ENCODE peak calls at places on chromosomes 13 and 19, in six cellular contexts. M is transverse colon, K is sigmoid colon, Y is spleen, R is stomach, J is HL-60. E is an unnamed sample.

GRCh38 chr13:60583911-60584753 is 187.1 kb downstream of the TDRD3 start:
- DNase-seq in K (no peak), Y (no peak), R (no peak), M (peak), J (peak), E (no peak)

GRCh38 chr19:35279985-35280821 is 2.1 kb upstream of the HAMP start:
- DNase-seq in K (no peak), R (no peak), Y (no peak), J (no peak), M (no peak), E (no peak)

GRCh38 chr19:41958367-41959055 is 610 bp downstream of the RABAC1 start:
- DNase-seq in J (no peak), R (peak), Y (peak), K (peak), M (peak), E (peak)

GRCh38 chr13:91133941-91134772 is 213.3 kb upstream of the MIR17HG start:
- DNase-seq in J (peak), R (peak), M (peak), K (no peak), Y (no peak), E (peak)

GRCh38 chr19:996051-996838 is 4.0 kb upstream of the GRIN3B start:
- DNase-seq in J (no peak), M (peak), Y (peak), K (no peak), R (peak), E (peak)

GRCh38 chr19:4506449-4507149 is 11.7 kb downstream of the PLIN4 start:
- DNase-seq in K (no peak), R (no peak), J (peak), M (no peak), Y (no peak), E (no peak)

GRCh38 chr19:45901912-45902650 is at the start of gene MYPOP:
- DNase-seq in Y (no peak), J (peak), R (no peak), K (no peak), M (no peak), E (peak)

GRCh38 chr13:33110713-33111413 is 94.6 kb downstream of the KL start:
- DNase-seq in M (no peak), R (no peak), Y (no peak), K (no peak), J (no peak), E (no peak)

GRCh38 chr13:42876810-42877550 is 95.6 kb downstream of the FAM216B start:
- DNase-seq in J (no peak), K (no peak), Y (no peak), R (no peak), M (no peak), E (no peak)

GRCh38 chr13:99797716-99798115 is 173.9 kb downstream of the ZIC5 start:
- DNase-seq in J (no peak), R (no peak), K (no peak), M (no peak), Y (no peak), E (no peak)

GRCh38 chr13:111066544-111066943 is 48.6 kb upstream of the ARHGEF7 start:
- DNase-seq in Y (no peak), K (no peak), J (no peak), R (no peak), M (no peak), E (peak)

GRCh38 chr19:52190679-52191293 is 934 bp downstream of the PPP2R1A start:
- DNase-seq in J (no peak), M (peak), Y (peak), R (peak), K (peak), E (peak)

GRCh38 chr13:98738213-98738612 is 14.3 kb downstream of the SLC15A1 start:
- DNase-seq in Y (no peak), J (no peak), R (no peak), M (no peak), K (no peak), E (no peak)

GRCh38 chr13:111262281-111262680 is 58.2 kb upstream of the TEX29 start:
- DNase-seq in M (no peak), J (no peak), Y (no peak), K (no peak), R (no peak), E (no peak)

GRCh38 chr13:91278291-91278690 is 69.2 kb upstream of the MIR17HG start:
- DNase-seq in R (no peak), K (no peak), M (no peak), J (no peak), Y (no peak), E (no peak)

GRCh38 chr13:98802999-98803666 is 50.7 kb upstream of the SLC15A1 start:
- DNase-seq in J (no peak), M (no peak), R (no peak), K (no peak), Y (no peak), E (no peak)

GRCh38 chr13:92187378-92187989 is 789.1 kb downstream of the GPC5 start:
- DNase-seq in J (no peak), K (no peak), Y (no peak), M (no peak), R (no peak), E (peak)

GRCh38 chr19:33419763-33420080 is 46.2 kb downstream of the CEBPG start:
- DNase-seq in K (no peak), M (no peak), Y (no peak), R (no peak), J (no peak), E (peak)

GRCh38 chr19:990119-990571 is 6.0 kb downstream of the WDR18 start:
- DNase-seq in J (no peak), R (no peak), K (no peak), Y (no peak), M (no peak), E (no peak)

GRCh38 chr19:14138576-14139265 is 2.3 kb upstream of the ASF1B start:
- DNase-seq in M (no peak), K (no peak), R (no peak), J (no peak), Y (no peak), E (no peak)

GRCh38 chr13:87122551-87122950 is 548.6 kb upstream of the SLITRK5 start:
- DNase-seq in K (no peak), Y (no peak), J (no peak), R (no peak), M (no peak), E (no peak)

GRCh38 chr19:3146677-3147100 is 10.9 kb downstream of the GNA15 start:
- DNase-seq in R (no peak), M (peak), Y (peak), J (no peak), K (no peak), E (peak)

GRCh38 chr19:46919324-46919723 is 58.5 kb downstream of the ARHGAP35 start:
- DNase-seq in K (no peak), M (no peak), Y (no peak), R (no peak), J (no peak), E (no peak)

GRCh38 chr19:5210556-5210955 is 130.1 kb downstream of the PTPRS start:
- DNase-seq in R (no peak), M (no peak), K (no peak), Y (no peak), J (no peak), E (no peak)

GRCh38 chr13:40477623-40478608 is 188.5 kb downstream of the FOXO1 start:
- DNase-seq in M (no peak), Y (no peak), K (peak), R (no peak), J (no peak), E (no peak)

GRCh38 chr19:31223805-31224534 is 125.3 kb downstream of the TSHZ3 start:
- DNase-seq in R (no peak), K (no peak), M (no peak), J (no peak), Y (no peak), E (no peak)

GRCh38 chr19:51788936-51789795 is 5.8 kb upstream of the FPR3 start:
- DNase-seq in J (no peak), Y (no peak), R (no peak), M (no peak), K (no peak), E (no peak)

GRCh38 chr13:40072663-40073120 is 417.2 kb downstream of the COG6 start:
- DNase-seq in J (no peak), R (no peak), K (no peak), Y (no peak), M (no peak), E (no peak)

GRCh38 chr19:56988271-56988670 is 131.5 kb upstream of the USP29 start:
- DNase-seq in Y (no peak), R (no peak), J (no peak), M (no peak), K (no peak), E (no peak)
- TF ChIP-seq POLR2AphosphoS5 in Y (no peak), R (no peak), J (no peak), M (no peak), K (no peak), E (no peak)

DNA sequence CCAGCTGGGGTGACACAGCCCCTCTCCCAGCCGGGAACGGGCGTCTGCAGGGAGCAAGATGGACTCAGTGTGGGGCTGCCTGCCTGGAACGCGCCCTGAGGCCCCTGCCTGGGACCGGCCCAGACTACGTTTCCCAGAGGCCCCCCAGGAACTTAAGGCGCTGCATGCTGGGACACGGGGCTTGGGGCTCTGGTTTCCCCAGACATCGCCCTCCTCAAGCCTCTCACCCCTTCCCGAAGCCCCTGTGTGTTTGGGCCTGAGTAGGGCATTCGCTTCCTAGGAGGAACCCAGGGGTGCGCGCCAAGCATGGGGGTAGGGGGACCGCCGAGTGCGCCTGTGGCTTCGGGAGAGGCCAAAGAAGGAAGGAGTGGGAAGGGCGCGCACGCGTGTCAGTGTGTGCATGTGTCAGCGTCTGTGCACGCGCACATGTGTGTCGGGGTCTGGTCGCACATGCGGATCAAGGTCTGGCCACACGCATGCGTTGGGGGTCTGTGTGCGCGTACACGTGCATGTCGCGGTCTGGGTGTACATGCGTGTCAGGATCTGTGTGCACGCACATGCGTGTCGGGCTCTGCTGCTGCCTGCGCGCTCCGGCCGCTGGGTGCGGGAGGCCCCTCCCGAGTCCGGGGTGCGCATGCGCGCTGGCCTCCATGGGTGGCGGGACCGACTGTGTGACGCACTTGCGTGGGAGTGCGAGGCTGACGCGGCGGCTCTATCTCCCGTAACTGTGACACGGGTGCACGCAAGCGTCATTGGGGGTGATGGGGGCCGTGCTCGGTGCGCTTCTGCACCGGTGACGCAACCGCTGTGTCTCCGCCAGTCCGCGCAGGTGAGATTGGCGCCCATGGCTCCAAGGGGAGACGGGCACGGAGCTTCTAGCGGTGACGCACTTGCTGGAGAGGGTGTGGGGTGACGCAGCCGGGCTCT is 16.2 kb downstream of the ZNF331 start:
- DNase-seq in R (peak), Y (peak), J (peak), M (peak), K (peak), E (peak)
- TF ChIP-seq POLR2AphosphoS5 in R (peak), Y (peak), J (peak), M (peak), K (peak), E (no peak)

GRCh38 chr19:16326401-16327130 is 1.9 kb downstream of the KLF2 start:
- DNase-seq in R (no peak), K (no peak), Y (peak), J (no peak), M (peak), E (no peak)
- TF ChIP-seq POLR2AphosphoS5 in R (peak), K (peak), Y (peak), J (no peak), M (no peak), E (no peak)

DNA sequence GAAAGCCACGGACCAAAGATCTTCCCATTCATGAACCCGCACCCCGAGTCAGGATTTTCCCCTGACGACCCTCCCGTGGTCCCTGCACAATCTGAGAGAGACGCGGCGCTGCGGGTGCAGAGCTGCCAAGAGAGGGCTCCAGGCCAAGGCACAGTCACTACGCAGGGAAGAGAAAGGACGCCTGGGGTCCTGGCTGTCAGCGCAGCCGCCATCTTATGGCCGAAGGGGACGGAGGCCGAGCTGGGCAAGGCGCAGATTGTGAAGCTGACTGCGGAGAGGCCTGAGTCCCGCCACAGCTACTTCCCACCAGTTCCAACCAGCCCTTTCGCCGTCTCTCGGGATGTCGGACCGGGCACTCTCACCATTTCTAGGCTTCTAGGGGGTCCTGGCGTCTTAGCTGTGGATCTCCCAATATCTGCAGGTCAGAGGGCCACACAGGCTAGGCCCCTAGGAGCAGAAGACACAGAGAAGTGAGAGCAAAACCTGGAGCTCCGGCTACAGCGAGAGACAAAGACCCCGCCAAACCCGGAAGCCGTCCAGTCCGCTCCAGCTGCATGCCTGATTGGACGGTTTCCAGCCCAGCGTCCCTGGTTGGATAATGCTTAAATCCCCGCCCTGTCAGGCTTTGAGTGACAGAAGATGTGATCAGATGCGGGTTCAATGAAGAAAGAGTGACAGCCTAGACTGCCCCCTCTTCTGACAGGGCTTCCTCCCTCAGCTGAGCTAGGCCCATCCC is at the start of gene ZNF100:
- DNase-seq in M (peak), R (peak), Y (peak), K (peak), J (peak), E (peak)
- TF ChIP-seq POLR2AphosphoS5 in M (peak), R (peak), Y (peak), K (peak), J (peak), E (peak)